ENCODE peak calls at places on chromosomes 4 and X, in four cellular contexts. K, O, S and X are unnamed samples.

GRCh38 chr4:10656988-10657387 is 27.6 kb downstream of the CLNK start:
- DNase-seq in O (no peak), K (no peak), S (no peak), X (no peak)

GRCh38 chrX:52261463-52262194 is 76.9 kb downstream of the MAGED4 start:
- DNase-seq in O (peak), K (peak), S (peak), X (peak)

GRCh38 chr4:184746532-184746870 is 12.6 kb upstream of the CENPU start:
- DNase-seq in S (no peak), K (no peak), O (peak), X (no peak)

GRCh38 chrX:38916801-38917200 is 115.5 kb downstream of the MID1IP1 start:
- DNase-seq in O (no peak), K (no peak), S (no peak), X (no peak)

GRCh38 chr4:168514249-168514852 is 17.5 kb downstream of the PALLD start:
- DNase-seq in O (peak), S (no peak), K (peak), X (peak)

GRCh38 chr4:88158360-88159136 is at the start of gene ABCG2:
- DNase-seq in K (peak), S (no peak), O (peak), X (peak)

GRCh38 chrX:46819136-46819535 is 17.7 kb upstream of the RP2 start:
- DNase-seq in O (no peak), K (no peak), S (no peak), X (no peak)

GRCh38 chrX:79409657-79410056 is 42.5 kb upstream of the ITM2A start:
- DNase-seq in O (no peak), S (no peak), K (no peak), X (no peak)

GRCh38 chr4:81031389-81032173 is 1.1 kb downstream of the BMP3 start:
- DNase-seq in K (peak), S (no peak), O (peak), X (no peak)

GRCh38 chr4:173317003-173317402 is 17.2 kb downstream of the HMGB2 start:
- DNase-seq in K (no peak), O (peak), S (no peak), X (no peak)

GRCh38 chr4:120056249-120056648 is 10.4 kb downstream of the MAD2L1 start:
- DNase-seq in K (no peak), S (no peak), O (no peak), X (no peak)

GRCh38 chr4:17726911-17727310 is 54.5 kb downstream of the FAM184B start:
- DNase-seq in O (no peak), K (no peak), S (no peak), X (no peak)

GRCh38 chr4:128358231-128358902 is 70.8 kb upstream of the PGRMC2 start:
- DNase-seq in S (no peak), K (no peak), O (no peak), X (no peak)

GRCh38 chrX:18886005-18886343 is 97.9 kb downstream of the PHKA2 start:
- DNase-seq in K (no peak), O (no peak), S (no peak), X (no peak)

GRCh38 chrX:150018931-150019331 is 80.6 kb upstream of the EOLA2 start:
- DNase-seq in K (no peak), S (no peak), O (no peak), X (no peak)

GRCh38 chrX:8820910-8821527 is 19.8 kb upstream of the FAM9A start:
- DNase-seq in K (no peak), O (peak), S (no peak), X (no peak)

GRCh38 chr4:139300431-139301142 is 718 bp upstream of the NAA15 start:
- DNase-seq in K (no peak), O (peak), S (no peak), X (no peak)

GRCh38 chr4:4519296-4519898 is 22.5 kb downstream of the STX18 start:
- DNase-seq in O (peak), K (no peak), S (no peak), X (no peak)
- TF ChIP-seq CTCF in O (peak), K (no peak), S (no peak), X (no peak)

GRCh38 chr4:7781993-7782392 is 157.7 kb downstream of the AFAP1 start:
- DNase-seq in S (no peak), O (no peak), K (no peak), X (no peak)

GRCh38 chr4:7781361-7781760 is 158.3 kb downstream of the AFAP1 start:
- DNase-seq in K (no peak), S (no peak), O (no peak), X (no peak)

GRCh38 chr4:7779194-7779768 is 160.4 kb downstream of the AFAP1 start:
- DNase-seq in K (no peak), O (no peak), S (no peak), X (no peak)

GRCh38 chr4:7782783-7783182 is 156.9 kb downstream of the AFAP1 start:
- DNase-seq in S (no peak), O (no peak), K (peak), X (peak)

GRCh38 chr4:7780751-7781348 is 158.8 kb downstream of the AFAP1 start:
- DNase-seq in K (no peak), S (no peak), O (no peak), X (no peak)
- TF ChIP-seq CTCF in K (no peak), S (no peak), O (no peak), X (no peak)

DNA sequence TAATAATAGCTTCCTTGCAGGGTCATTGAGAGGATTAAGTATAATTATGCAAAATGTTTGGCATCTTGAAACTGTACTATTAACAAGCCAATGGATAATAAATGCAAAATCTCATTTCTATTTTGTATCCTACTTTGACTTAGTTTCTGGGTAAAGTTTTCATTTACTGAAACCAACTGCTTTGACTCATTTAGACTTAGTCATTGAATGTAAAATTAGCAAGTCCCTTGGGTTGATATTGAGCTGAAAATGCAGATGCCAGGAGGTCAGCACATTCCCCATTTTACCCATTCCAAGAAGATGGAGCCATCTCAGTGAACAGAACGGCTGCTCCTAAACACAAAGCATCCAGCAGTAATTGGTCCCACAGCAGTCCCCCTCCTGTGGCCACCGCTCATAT is 74.7 kb upstream of the GATB start:
- DNase-seq in O (no peak), K (no peak), S (no peak), X (no peak)
- TF ChIP-seq CTCF in O (no peak), K (no peak), S (no peak), X (no peak)

DNA sequence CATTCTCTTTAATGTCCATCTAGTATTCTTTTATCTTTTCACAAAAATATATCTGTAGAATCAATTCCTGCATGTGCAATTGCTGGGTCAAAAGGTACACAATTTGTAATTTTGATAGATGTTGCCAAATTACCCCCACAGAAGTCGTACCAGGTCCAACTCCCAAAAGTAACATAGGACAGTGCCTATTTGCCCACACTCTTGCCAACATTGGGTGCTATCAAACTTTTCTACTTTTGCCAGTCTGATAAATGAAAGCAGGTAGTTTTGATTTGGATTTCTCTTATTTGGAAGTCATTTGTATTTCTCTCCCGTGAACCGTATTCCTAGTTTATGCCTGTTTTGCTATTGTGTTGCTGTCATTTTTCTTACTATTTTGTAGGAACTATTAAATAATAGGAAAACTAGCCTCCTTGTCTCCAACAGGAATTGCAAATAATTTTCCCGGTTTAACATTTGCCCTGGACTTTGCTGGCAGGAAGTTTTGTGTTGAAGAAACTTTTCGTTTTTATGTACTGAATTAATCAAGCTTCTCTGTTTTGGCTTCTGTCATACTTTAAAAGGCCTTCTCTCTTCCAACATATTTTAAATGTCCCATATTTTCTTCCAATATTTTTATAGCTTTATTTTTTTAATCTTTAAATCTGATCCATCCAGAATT is 33.1 kb downstream of the ZNF275 start:
- DNase-seq in K (no peak), S (no peak), O (no peak), X (no peak)
- TF ChIP-seq CTCF in K (no peak), S (no peak), O (no peak), X (no peak)

GRCh38 chr4:86089053-86089452 is 270.8 kb downstream of the MAPK10 start:
- DNase-seq in K (no peak), S (no peak), O (no peak), X (no peak)
- TF ChIP-seq CTCF in K (no peak), S (no peak), O (no peak), X (no peak)

GRCh38 chr4:57580710-57581109 is 470.5 kb upstream of the IGFBP7 start:
- DNase-seq in S (no peak), K (no peak), O (no peak), X (no peak)
- TF ChIP-seq CTCF in S (no peak), K (no peak), O (no peak), X (no peak)

DNA sequence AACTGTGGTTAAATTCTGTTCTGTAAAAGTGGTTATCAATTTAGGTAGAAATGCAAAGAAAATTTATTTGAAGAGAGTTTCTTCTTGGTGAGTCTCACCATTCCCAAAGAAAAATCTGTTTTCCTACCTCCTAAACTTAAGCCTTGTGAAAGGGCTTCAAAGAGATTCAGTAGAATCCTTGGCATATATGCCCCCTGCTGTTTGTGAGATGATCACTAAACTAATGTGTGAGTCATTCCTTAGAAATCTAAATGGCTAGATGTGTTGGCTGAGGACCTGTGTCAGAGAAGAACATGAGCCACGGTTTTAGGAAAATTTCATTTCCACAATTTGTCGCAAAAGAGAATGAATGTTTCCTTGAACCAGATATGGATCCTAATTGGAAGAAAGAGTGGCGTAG is 260.9 kb downstream of the SLC7A11 start:
- DNase-seq in S (no peak), K (no peak), O (no peak), X (no peak)
- TF ChIP-seq CTCF in S (no peak), K (no peak), O (no peak), X (no peak)